ENCODE peak calls at places on chromosome 5, in nine cellular contexts. V is colonic mucosa; Y is cardiac muscle cell; O is kidney; U is upper lobe of left lung; S is PC-3; X is GM23248; K is CD4-positive, alpha-beta memory T cell; W is upper lobe of right lung. E is an unnamed sample.
A peak's percentile ranks its signal among the peaks of the same experiment; 100 is the strongest.

GRCh38 chr5:32206799-32207634 is 32.9 kb upstream of the GOLPH3 start:
- DNase-seq in V (no peak), Y (no peak), O (no peak), U (no peak), S (no peak), X (no peak), K (no peak), W (no peak), E (no peak)

GRCh38 chr5:6812800-6813731 is 99.8 kb downstream of the TENT4A start:
- DNase-seq in V (peak; percentile 85), Y (peak; percentile 86), O (no peak), U (peak; percentile 76), S (no peak), X (peak; percentile 41), K (no peak), W (no peak), E (peak; percentile 82)

GRCh38 chr5:90055831-90056328 is 353.7 kb downstream of the CETN3 start:
- DNase-seq in V (no peak), Y (peak; percentile 76), O (no peak), U (no peak), S (peak; percentile 86), X (peak; percentile 6), K (no peak), W (no peak), E (no peak)

GRCh38 chr5:115068239-115069086 is 101.2 kb downstream of the TRIM36 start:
- DNase-seq in V (no peak), Y (peak; percentile 8), O (no peak), U (peak; percentile 22), S (peak; percentile 56), X (peak; percentile 39), K (peak; percentile 46), W (no peak), E (peak; percentile 32)

GRCh38 chr5:92265804-92266203 is 882.7 kb upstream of the ARRDC3 start:
- DNase-seq in V (no peak), Y (no peak), O (no peak), U (no peak), S (no peak), X (no peak), K (no peak), W (no peak), E (no peak)

GRCh38 chr5:180901204-180902009 is 2.4 kb downstream of the BTNL8 start:
- DNase-seq in V (no peak), Y (no peak), O (no peak), U (no peak), S (no peak), X (no peak), K (no peak), W (no peak), E (no peak)

GRCh38 chr5:94362857-94363256 is 255.5 kb downstream of the KIAA0825 start:
- DNase-seq in V (no peak), Y (no peak), O (no peak), U (no peak), S (no peak), X (peak; percentile 1), K (no peak), W (no peak), E (no peak)

GRCh38 chr5:110045153-110045552 is 355.4 kb downstream of the MAN2A1 start:
- DNase-seq in V (no peak), Y (peak; percentile 11), O (no peak), U (no peak), S (peak; percentile 32), X (peak; percentile 43), K (no peak), W (no peak), E (no peak)

GRCh38 chr5:72270037-72270436 is 50.0 kb downstream of the MRPS27 start:
- DNase-seq in V (no peak), Y (no peak), O (no peak), U (no peak), S (no peak), X (no peak), K (no peak), W (no peak), E (no peak)

DNA sequence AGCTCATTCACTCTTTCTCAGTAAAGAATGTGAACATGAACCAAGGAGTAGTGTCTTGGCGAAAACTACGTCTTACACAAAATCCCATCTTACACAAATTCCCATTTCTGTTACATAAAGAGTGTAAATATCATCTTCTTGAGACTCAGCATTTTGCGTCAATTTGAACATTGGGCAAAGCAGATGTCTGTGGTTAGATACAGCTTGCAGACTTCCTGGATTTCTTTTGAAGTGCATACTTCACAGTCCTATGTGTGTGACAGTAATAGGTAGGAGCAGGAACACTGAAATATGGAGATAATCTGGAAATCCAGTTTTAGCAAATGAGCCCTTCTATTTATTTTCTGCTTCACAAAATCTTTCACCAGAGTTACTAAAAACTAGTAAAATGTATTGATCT is 58.8 kb downstream of the C6 start:
- DNase-seq in V (no peak), Y (peak; percentile 46), O (no peak), U (no peak), S (no peak), X (no peak), K (no peak), W (no peak), E (no peak)
- H3K9me3 ChIP-seq in V (no peaks in the 10 kb centered on the region), Y (no peaks in the 10 kb centered on the region), O (no peaks in the 10 kb centered on the region), U (no peaks in the 10 kb centered on the region), S (no peaks in the 10 kb centered on the region), X (no peaks in the 10 kb centered on the region), K (no peaks in the 10 kb centered on the region), W (no peaks in the 10 kb centered on the region), E (no peaks in the 10 kb centered on the region)

GRCh38 chr5:134758176-134758503 is 439 bp upstream of the DDX46 start:
- DNase-seq in V (no peak), Y (no peak), O (no peak), U (no peak), S (no peak), X (no peak), K (no peak), W (no peak), E (no peak)
- H3K27ac ChIP-seq in V (peak overlapping the region; percentile 20), Y (no peak overlapping the region), O (no peak overlapping the region), U (peak overlapping the region; percentile 64), S (no peak overlapping the region), X (peak overlapping the region; percentile 63), K (peak overlapping the region; percentile 83), W (peak overlapping the region; percentile 83), E (peak overlapping the region; percentile 61)

GRCh38 chr5:170746081-170746951 is 37.2 kb upstream of the GABRP start:
- DNase-seq in V (no peak), Y (no peak), O (peak; percentile 69), U (no peak), S (no peak), X (no peak), K (no peak), W (no peak), E (no peak)

GRCh38 chr5:170745481-170746061 is 38.0 kb upstream of the GABRP start:
- DNase-seq in V (no peak), Y (no peak), O (peak; percentile 90), U (peak; percentile 54), S (peak; percentile 8), X (peak; percentile 38), K (no peak), W (no peak), E (peak; percentile 55)

GRCh38 chr5:170747357-170747756 is 36.2 kb upstream of the GABRP start:
- DNase-seq in V (no peak), Y (no peak), O (no peak), U (no peak), S (no peak), X (no peak), K (no peak), W (no peak), E (no peak)

GRCh38 chr5:170747851-170748250 is 35.7 kb upstream of the GABRP start:
- DNase-seq in V (no peak), Y (peak; percentile 28), O (no peak), U (no peak), S (no peak), X (peak; percentile 10), K (no peak), W (no peak), E (no peak)

DNA sequence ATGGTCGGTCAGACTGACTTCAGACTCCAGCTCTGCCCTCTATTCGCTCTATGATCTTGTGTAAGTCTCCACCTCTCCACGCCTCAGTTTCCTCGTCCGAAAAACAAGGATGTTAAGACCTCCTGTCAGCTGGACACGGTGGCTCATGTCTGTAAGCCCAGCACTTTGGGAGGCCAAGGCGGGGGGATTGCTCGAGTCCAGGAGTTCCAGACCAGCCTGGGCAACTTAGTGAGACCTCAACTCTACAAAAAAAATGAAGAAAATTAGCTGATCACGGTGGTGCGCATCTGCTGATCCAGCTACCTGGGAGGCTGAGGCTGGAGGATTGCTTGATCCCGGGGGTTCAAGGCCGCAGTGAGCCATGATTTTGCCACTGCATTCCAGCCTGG is 36.6 kb upstream of the GABRP start:
- DNase-seq in V (no peak), Y (no peak), O (no peak), U (no peak), S (no peak), X (no peak), K (no peak), W (no peak), E (no peak)
- H3K9me3 ChIP-seq in V (no peaks in the 10 kb centered on the region), Y (no peaks in the 10 kb centered on the region), O (no peaks in the 10 kb centered on the region), U (no peaks in the 10 kb centered on the region), S (no peaks in the 10 kb centered on the region), X (no peaks in the 10 kb centered on the region), K (no peaks in the 10 kb centered on the region), W (no peaks in the 10 kb centered on the region), E (no peaks in the 10 kb centered on the region)

GRCh38 chr5:1103093-1103492 is 8.8 kb downstream of the SLC12A7 start:
- DNase-seq in V (no peak), Y (no peak), O (no peak), U (no peak), S (no peak), X (no peak), K (no peak), W (no peak), E (no peak)

GRCh38 chr5:1103505-1104326 is 8.1 kb downstream of the SLC12A7 start:
- DNase-seq in V (peak; percentile 88), Y (peak; percentile 29), O (peak; percentile 96), U (peak; percentile 84), S (no peak), X (peak; percentile 19), K (no peak), W (peak; percentile 86), E (peak; percentile 89)

GRCh38 chr5:1106385-1107166 is 5.3 kb downstream of the SLC12A7 start:
- DNase-seq in V (no peak), Y (no peak), O (no peak), U (no peak), S (no peak), X (no peak), K (no peak), W (no peak), E (peak; percentile 38)

GRCh38 chr5:1105350-1106265 is 6.3 kb downstream of the SLC12A7 start:
- DNase-seq in V (peak; percentile 92), Y (no peak), O (no peak), U (no peak), S (no peak), X (no peak), K (peak; percentile 79), W (no peak), E (peak; percentile 98)

GRCh38 chr5:1104327-1105006 is 7.4 kb downstream of the SLC12A7 start:
- DNase-seq in V (no peak), Y (no peak), O (no peak), U (no peak), S (no peak), X (no peak), K (peak; percentile 53), W (no peak), E (peak; percentile 30)
- H3K27ac ChIP-seq in V (peak overlapping the region; percentile 47), Y (no peak overlapping the region), O (peak overlapping the region; percentile 90), U (peak overlapping the region; percentile 70), S (no peak overlapping the region), X (no peak overlapping the region), K (peak overlapping the region; percentile 86), W (peak overlapping the region; percentile 55), E (peak overlapping the region; percentile 94)